ENCODE peak calls at places on chromosomes 3 and 15, in seven cellular contexts. P is stimulated activated CD8-positive, alpha-beta memory T cell treated with anti-CD3 and anti-CD28 coated beads, Interleukin-4, amount 100 ng/mL, for 48 hours; K is stomach; L is substantia nigra; W is lung; Q is GM12892; J is activated CD4-positive, CD25-positive, alpha-beta regulatory T cell. N is an unnamed sample.
A peak's percentile ranks its signal among the peaks of the same experiment; 100 is the strongest.

GRCh38 chr3:106577241-106577640 is 708.4 kb upstream of the CBLB start:
- DNase-seq in K (no peak), J (no peak), W (no peak), P (no peak), L (no peak), Q (no peak), N (no peak)

GRCh38 chr15:40754574-40754882 is 526 bp downstream of the RMDN3 start:
- DNase-seq in J (no peak), W (no peak), Q (no peak), K (peak; percentile 45), L (no peak), P (peak; percentile 50), N (no peak)

GRCh38 chr3:104717828-104718196 is 648.9 kb upstream of the ALCAM start:
- DNase-seq in P (no peak), L (no peak), Q (no peak), W (no peak), J (no peak), K (no peak), N (peak; percentile 16)

GRCh38 chr3:183959214-183959613 is 58.5 kb downstream of the ABCC5 start:
- DNase-seq in W (no peak), Q (no peak), K (no peak), L (no peak), P (no peak), J (no peak), N (no peak)

GRCh38 chr3:126621171-126621570 is 33.8 kb downstream of the TXNRD3 start:
- DNase-seq in P (no peak), L (no peak), J (no peak), Q (no peak), K (no peak), W (no peak), N (no peak)

GRCh38 chr3:136802481-136802996 is 16.4 kb upstream of the SLC35G2 start:
- DNase-seq in K (no peak), W (no peak), L (no peak), J (no peak), P (no peak), Q (no peak), N (no peak)

GRCh38 chr3:77147836-77148578 is 108.1 kb downstream of the ROBO2 start:
- DNase-seq in J (no peak), W (no peak), Q (no peak), K (no peak), P (no peak), L (no peak), N (no peak)

GRCh38 chr3:43894176-43895049 is 203.7 kb downstream of the ABHD5 start:
- DNase-seq in Q (peak; percentile 34), P (peak; percentile 57), J (no peak), L (peak; percentile 67), W (no peak), K (peak; percentile 52), N (peak; percentile 19)

GRCh38 chr3:113377158-113377557 is 64.1 kb downstream of the CFAP44 start:
- DNase-seq in L (no peak), W (no peak), K (no peak), J (no peak), Q (no peak), P (no peak), N (no peak)

GRCh38 chr15:85479071-85479647 is 98.8 kb downstream of the AKAP13 start:
- DNase-seq in P (no peak), J (no peak), Q (no peak), L (no peak), K (no peak), W (no peak), N (no peak)

GRCh38 chr3:43317461-43318316 is 31.3 kb downstream of the SNRK start:
- DNase-seq in J (no peak), W (no peak), L (no peak), P (no peak), Q (no peak), K (no peak), N (no peak)

GRCh38 chr3:99394831-99395733 is 243.3 kb upstream of the COL8A1 start:
- DNase-seq in L (no peak), W (no peak), P (no peak), Q (no peak), J (no peak), K (no peak), N (no peak)

GRCh38 chr15:31606261-31606669 is 279.6 kb downstream of the KLF13 start:
- DNase-seq in W (no peak), L (no peak), Q (no peak), K (no peak), J (no peak), P (no peak), N (no peak)

GRCh38 chr3:152835311-152836102 is 576 bp downstream of the P2RY1 start:
- DNase-seq in W (peak; percentile 58), P (peak; percentile 50), J (no peak), Q (peak; percentile 48), K (peak; percentile 33), L (peak; percentile 36), N (peak; percentile 15)

GRCh38 chr15:64019764-64020163 is 26.5 kb downstream of the DAPK2 start:
- DNase-seq in K (peak; percentile 77), W (no peak), L (no peak), Q (no peak), J (no peak), P (no peak), N (no peak)

GRCh38 chr3:161274691-161275298 is 53.7 kb downstream of the NMD3 start:
- DNase-seq in K (no peak), P (peak; percentile 66), J (peak; percentile 1), W (no peak), L (no peak), Q (peak; percentile 4), N (peak; percentile 31)

GRCh38 chr3:65548848-65549625 is 489.7 kb downstream of the MAGI1 start:
- DNase-seq in L (peak; percentile 43), K (no peak), J (no peak), P (no peak), Q (no peak), W (no peak), N (no peak)

GRCh38 chr3:50157821-50158556 is 2.9 kb downstream of the SEMA3F start:
- DNase-seq in Q (no peak), W (no peak), K (no peak), J (no peak), L (no peak), P (no peak), N (no peak)

GRCh38 chr3:146817705-146818104 is 212.6 kb upstream of the PLSCR5 start:
- DNase-seq in P (no peak), K (no peak), W (no peak), L (no peak), Q (no peak), J (no peak), N (no peak)

GRCh38 chr3:98786364-98786930 is 23.3 kb downstream of the ST3GAL6 start:
- DNase-seq in J (no peak), K (peak; percentile 48), P (no peak), L (no peak), W (no peak), Q (no peak), N (no peak)

GRCh38 chr3:10377148-10377725 is 56.3 kb upstream of the SEC13 start:
- DNase-seq in J (no peak), P (no peak), W (no peak), L (no peak), K (no peak), Q (no peak), N (no peak)

GRCh38 chr3:122421836-122422235 is 6.0 kb upstream of the WDR5B start:
- DNase-seq in K (no peak), P (no peak), Q (no peak), L (no peak), W (no peak), J (no peak), N (no peak)

GRCh38 chr15:88835646-88836045 is 32.4 kb downstream of the ACAN start:
- DNase-seq in L (no peak), Q (no peak), W (no peak), K (no peak), P (no peak), J (no peak), N (no peak)